ENCODE peak calls at places on chromosomes 16 and 17, in eight cellular contexts. S is IMR-90, A is uterus, J is PC-3, I is body of pancreas, E is psoas muscle, V is fibroblast of lung, D is neural progenitor cell. Y is an unnamed sample. For H3K36me3, the result is how much of the 10 kb centered on the place peaks cover.

GRCh38 chr17:19781488-19782458 is 33.7 kb upstream of the ALDH3A1 start:
- DNase-seq in S (no peak), A (no peak), J (peak), I (no peak), E (no peak), V (no peak), D (no peak), Y (no peak)

GRCh38 chr17:17540278-17540906 is 44.2 kb upstream of the RASD1 start:
- DNase-seq in S (no peak), A (no peak), J (no peak), I (no peak), E (peak), V (no peak), D (peak), Y (no peak)

GRCh38 chr17:28467456-28468025 is 5.9 kb upstream of the SLC13A2 start:
- DNase-seq in S (peak), A (no peak), J (no peak), I (no peak), E (no peak), V (peak), D (no peak), Y (no peak)

GRCh38 chr16:31082368-31083045 is 6.2 kb downstream of the PRSS53 start:
- DNase-seq in S (no peak), A (no peak), J (no peak), I (no peak), E (no peak), V (no peak), D (no peak), Y (no peak)

GRCh38 chr17:2706911-2707510 is 4.6 kb downstream of the CLUH start:
- DNase-seq in S (no peak), A (no peak), J (no peak), I (no peak), E (peak), V (no peak), D (no peak), Y (no peak)

GRCh38 chr16:73166394-73166971 is 118.6 kb upstream of the ZFHX3 start:
- DNase-seq in S (no peak), A (peak), J (no peak), I (no peak), E (no peak), V (peak), D (peak), Y (no peak)

GRCh38 chr17:35022536-35023063 is 40.9 kb downstream of the RFFL start:
- DNase-seq in S (peak), A (peak), J (peak), I (peak), E (peak), V (peak), D (no peak), Y (peak)

GRCh38 chr17:12737740-12738469 is 51.4 kb upstream of the ARHGAP44 start:
- DNase-seq in S (peak), A (no peak), J (no peak), I (no peak), E (no peak), V (peak), D (peak), Y (no peak)

GRCh38 chr16:27500801-27501200 is 48.9 kb downstream of the GTF3C1 start:
- DNase-seq in S (no peak), A (no peak), J (no peak), I (no peak), E (no peak), V (peak), D (no peak), Y (no peak)

GRCh38 chr16:73771676-73772075 is 524.9 kb upstream of the PSMD7 start:
- DNase-seq in S (no peak), A (no peak), J (no peak), I (no peak), E (no peak), V (peak), D (no peak), Y (no peak)

GRCh38 chr16:13245713-13246377 is 344.4 kb downstream of the SHISA9 start:
- DNase-seq in S (no peak), A (no peak), J (no peak), I (no peak), E (no peak), V (no peak), D (no peak), Y (no peak)

GRCh38 chr17:28042721-28043291 is 329 bp downstream of the NLK start:
- DNase-seq in S (no peak), A (no peak), J (no peak), I (no peak), E (no peak), V (no peak), D (no peak), Y (no peak)

GRCh38 chr17:61007980-61008379 is 330.3 kb downstream of the BCAS3 start:
- DNase-seq in S (no peak), A (no peak), J (no peak), I (no peak), E (no peak), V (no peak), D (peak), Y (peak)

GRCh38 chr16:31427441-31428276 is 501 bp downstream of the COX6A2 start:
- DNase-seq in S (no peak), A (peak), J (no peak), I (peak), E (peak), V (no peak), D (no peak), Y (peak)

GRCh38 chr17:59378621-59379194 is 47.3 kb downstream of the YPEL2 start:
- DNase-seq in S (peak), A (peak), J (no peak), I (no peak), E (no peak), V (peak), D (no peak), Y (no peak)

GRCh38 chr17:57577751-57578607 is 167.1 kb downstream of the CCDC182 start:
- DNase-seq in S (peak), A (peak), J (no peak), I (peak), E (peak), V (peak), D (peak), Y (no peak)

GRCh38 chr17:17512866-17513265 is 16.7 kb upstream of the RASD1 start:
- DNase-seq in S (no peak), A (no peak), J (no peak), I (no peak), E (peak), V (no peak), D (no peak), Y (no peak)

GRCh38 chr17:43905985-43906852 is 1.1 kb downstream of the MPP2 start:
- DNase-seq in S (peak), A (peak), J (no peak), I (peak), E (peak), V (peak), D (peak), Y (peak)

GRCh38 chr16:84093120-84093878 is 23.4 kb downstream of the MBTPS1 start:
- DNase-seq in S (no peak), A (no peak), J (no peak), I (no peak), E (no peak), V (no peak), D (no peak), Y (no peak)

GRCh38 chr16:84088695-84089395 is 27.9 kb downstream of the MBTPS1 start:
- DNase-seq in S (no peak), A (no peak), J (peak), I (peak), E (no peak), V (no peak), D (no peak), Y (peak)

GRCh38 chr16:84090212-84090611 is 26.5 kb downstream of the MBTPS1 start:
- DNase-seq in S (no peak), A (no peak), J (no peak), I (no peak), E (no peak), V (no peak), D (no peak), Y (no peak)

GRCh38 chr16:84093879-84094270 is 22.9 kb downstream of the MBTPS1 start:
- DNase-seq in S (no peak), A (no peak), J (no peak), I (no peak), E (no peak), V (no peak), D (no peak), Y (no peak)

DNA sequence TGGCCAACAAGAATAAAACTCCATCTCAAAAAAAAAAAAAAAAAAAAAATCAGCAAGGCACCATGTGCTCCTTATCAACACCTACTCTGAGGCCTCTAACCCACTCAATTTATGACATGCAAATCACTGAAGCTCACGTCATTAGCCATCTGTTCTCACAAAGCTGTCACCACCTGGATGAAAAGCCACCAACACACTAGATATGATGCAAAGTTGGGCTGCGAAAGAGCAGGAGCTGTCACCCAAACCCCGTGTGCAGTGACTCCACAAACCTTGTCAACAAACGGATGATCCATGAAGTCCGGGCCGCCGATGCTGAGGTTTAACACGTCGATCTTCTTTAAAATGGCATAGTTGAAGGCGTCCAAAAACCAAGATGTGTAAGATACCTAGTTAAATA is 25.3 kb downstream of the MBTPS1 start:
- DNase-seq in S (no peak), A (no peak), J (no peak), I (no peak), E (no peak), V (no peak), D (no peak), Y (no peak)
- H3K36me3 ChIP-seq in S (half or more), A (under half), J (under half), I (under half), E (half or more), V (under half), D (under half), Y (half or more)

GRCh38 chr16:60206511-60206910 is 1472.4 kb upstream of the GOT2 start:
- DNase-seq in S (no peak), A (no peak), J (no peak), I (no peak), E (no peak), V (no peak), D (peak), Y (no peak)

GRCh38 chr16:60199154-60199553 is 1465.0 kb upstream of the GOT2 start:
- DNase-seq in S (no peak), A (no peak), J (no peak), I (no peak), E (no peak), V (no peak), D (peak), Y (no peak)

GRCh38 chr16:60204221-60204620 is 1470.1 kb upstream of the GOT2 start:
- DNase-seq in S (no peak), A (no peak), J (no peak), I (no peak), E (no peak), V (peak), D (no peak), Y (no peak)

GRCh38 chr16:60200161-60200560 is 1466.0 kb upstream of the GOT2 start:
- DNase-seq in S (no peak), A (no peak), J (no peak), I (no peak), E (no peak), V (no peak), D (no peak), Y (no peak)

DNA sequence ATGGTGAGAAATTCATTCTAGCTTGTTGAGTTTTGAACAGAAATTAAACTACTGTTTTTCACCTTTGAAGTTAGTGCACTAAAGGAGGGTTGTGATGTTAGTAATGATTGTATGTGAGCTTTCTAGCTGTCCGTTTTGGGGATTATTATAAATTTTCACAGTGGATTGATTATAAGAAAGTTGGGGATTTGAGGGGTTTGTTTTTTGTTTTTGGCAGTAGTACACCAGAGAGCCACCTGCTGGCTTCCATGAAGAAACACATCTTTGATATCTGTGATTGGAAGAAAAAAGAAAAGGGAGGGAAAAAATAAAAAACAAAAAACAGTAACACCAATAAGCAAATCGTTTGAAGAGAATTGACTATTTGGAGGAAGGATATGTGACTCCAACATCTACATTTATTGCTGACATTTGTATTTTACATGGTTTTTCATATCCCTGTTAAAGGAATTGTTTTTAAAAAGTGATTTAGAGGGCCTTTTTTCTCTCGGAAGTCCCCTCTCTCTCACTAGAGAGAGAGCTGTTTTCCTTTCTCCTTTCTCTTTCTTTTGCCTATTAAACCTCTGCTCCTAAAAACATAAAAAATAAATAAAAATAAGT is 1469.5 kb upstream of the GOT2 start:
- DNase-seq in S (peak), A (no peak), J (no peak), I (no peak), E (no peak), V (peak), D (peak), Y (no peak)
- TF ChIP-seq CTCF in S (peak), A (peak), J (peak), I (peak), E (no peak), V (peak), D (peak), Y (no peak)

GRCh38 chr17:76164331-76164730 is 23.3 kb upstream of the FOXJ1 start:
- DNase-seq in S (no peak), A (no peak), J (no peak), I (no peak), E (no peak), V (no peak), D (no peak), Y (no peak)

GRCh38 chr17:76166168-76166567 is 25.1 kb upstream of the FOXJ1 start:
- DNase-seq in S (peak), A (no peak), J (no peak), I (no peak), E (no peak), V (peak), D (no peak), Y (no peak)

GRCh38 chr17:76170114-76170513 is 29.1 kb upstream of the FOXJ1 start:
- DNase-seq in S (no peak), A (no peak), J (no peak), I (no peak), E (no peak), V (no peak), D (no peak), Y (no peak)

GRCh38 chr17:76163919-76164318 is 22.9 kb upstream of the FOXJ1 start:
- DNase-seq in S (no peak), A (no peak), J (no peak), I (no peak), E (no peak), V (no peak), D (no peak), Y (no peak)

DNA sequence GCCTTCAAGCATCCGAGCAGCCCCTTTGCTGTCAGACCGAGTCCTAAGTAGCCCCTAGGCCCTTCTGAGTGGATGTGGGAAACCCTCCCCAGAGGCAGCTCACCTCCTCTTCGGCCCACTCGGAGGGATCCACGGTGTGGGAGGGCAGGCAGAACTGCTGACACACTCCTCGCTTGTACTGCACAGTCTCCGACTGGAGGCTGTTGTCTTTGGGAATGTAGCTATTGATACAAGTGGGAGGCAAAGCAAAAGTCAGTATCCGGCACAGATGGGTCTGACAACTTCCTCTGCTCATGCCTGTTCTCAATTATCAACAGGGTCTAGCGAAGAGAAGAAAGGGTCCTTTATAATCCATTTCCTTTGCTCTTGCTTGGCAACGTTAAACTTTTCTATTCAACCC is 25.9 kb upstream of the FOXJ1 start:
- DNase-seq in S (no peak), A (no peak), J (no peak), I (no peak), E (no peak), V (no peak), D (no peak), Y (no peak)
- H3K36me3 ChIP-seq in S (under half), A (under half), J (under half), I (under half), E (half or more), V (under half), D (under half), Y (under half)

DNA sequence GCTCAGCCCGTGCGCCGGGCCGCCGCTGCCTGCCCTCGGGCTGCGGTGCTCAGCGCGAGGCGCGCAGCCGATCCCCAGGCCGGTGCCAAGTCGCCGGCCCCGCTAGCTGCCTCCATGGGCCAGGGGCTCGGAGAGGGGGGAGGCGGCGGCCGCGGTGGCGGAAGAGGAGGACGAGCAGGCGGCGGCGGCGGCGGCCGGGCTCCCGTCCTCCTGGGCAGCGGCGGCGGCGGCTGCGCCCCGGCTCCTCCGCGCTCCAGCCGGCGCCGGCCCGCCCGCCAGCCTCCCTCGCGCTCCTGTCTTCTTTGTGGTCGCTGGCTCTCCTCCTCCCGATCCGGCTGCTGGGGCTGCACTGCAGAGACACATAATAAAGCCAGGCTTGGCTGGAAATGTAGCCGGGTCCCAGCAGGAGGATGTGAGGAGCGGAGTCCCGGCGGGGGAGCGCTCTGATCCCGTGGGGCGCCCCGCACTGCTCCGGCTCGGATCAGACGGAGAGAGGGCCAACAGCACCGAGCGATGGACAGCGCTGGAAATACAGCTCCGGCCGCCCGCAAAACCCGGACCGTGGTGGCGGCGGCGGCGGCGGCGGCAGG is 924 bp upstream of the ZNF423 start:
- DNase-seq in S (peak), A (peak), J (peak), I (peak), E (peak), V (peak), D (peak), Y (peak)
- TF ChIP-seq CTCF in S (peak), A (peak), J (no peak), I (no peak), E (peak), V (peak), D (peak), Y (no peak)